ENCODE peak calls at places on chromosomes 7 and 10, in five cellular contexts. T is A549, V is endodermal cell, Q is right atrium auricular region, E is SJSA1. N is an unnamed sample.

GRCh38 chr10:69786791-69787190 is 14.9 kb upstream of the COL13A1 start:
- DNase-seq in T (peak; percentile 31), V (peak; percentile 67), Q (no peak), E (no peak), N (no peak)

GRCh38 chr10:75191821-75192568 is 18.6 kb upstream of the VDAC2 start:
- DNase-seq in V (no peak), E (peak; percentile 60), Q (peak; percentile 85), T (peak; percentile 97), N (no peak)

GRCh38 chr7:36281945-36282727 is 107.5 kb upstream of the ANLN start:
- DNase-seq in Q (no peak), V (peak; percentile 52), E (no peak), T (no peak), N (no peak)

GRCh38 chr10:80081026-80081425 is 2.6 kb downstream of the TMEM254 start:
- DNase-seq in E (no peak), Q (no peak), T (no peak), V (no peak), N (no peak)

GRCh38 chr10:78472542-78472890 is 438.9 kb downstream of the RPS24 start:
- DNase-seq in T (no peak), E (peak; percentile 30), V (no peak), Q (no peak), N (no peak)

GRCh38 chr10:92846-93245 is 42.4 kb upstream of the ZMYND11 start:
- DNase-seq in Q (no peak), E (no peak), T (no peak), V (no peak), N (no peak)

GRCh38 chr7:33753881-33754525 is 151.3 kb upstream of the BMPER start:
- DNase-seq in T (no peak), E (no peak), Q (no peak), V (no peak), N (no peak)

GRCh38 chr10:89245802-89246201 is 5.8 kb downstream of the LIPA start:
- DNase-seq in V (no peak), T (no peak), Q (no peak), E (no peak), N (no peak)

GRCh38 chr7:104973227-104973626 is 40.8 kb upstream of the KMT2E start:
- DNase-seq in E (no peak), V (no peak), Q (no peak), T (no peak), N (no peak)

GRCh38 chr7:130689683-130690082 is 3.3 kb upstream of the TSGA13 start:
- DNase-seq in Q (no peak), V (no peak), T (peak; percentile 2), E (no peak), N (no peak)

GRCh38 chr7:155141562-155141961 is 71.4 kb downstream of the HTR5A start:
- DNase-seq in V (peak; percentile 49), E (no peak), Q (no peak), T (no peak), N (no peak)

GRCh38 chr10:3095373-3096139 is 28.2 kb downstream of the PFKP start:
- DNase-seq in T (peak; percentile 98), V (no peak), Q (peak; percentile 76), E (peak; percentile 87), N (no peak)

GRCh38 chr10:101397140-101397539 is 43.2 kb downstream of the BTRC start:
- DNase-seq in Q (no peak), V (no peak), T (peak; percentile 62), E (no peak), N (no peak)

GRCh38 chr10:17644485-17644964 is 574 bp downstream of the STAM start:
- DNase-seq in Q (no peak), E (no peak), T (no peak), V (no peak), N (no peak)

GRCh38 chr10:5766189-5766588 is 47.0 kb downstream of the GDI2 start:
- DNase-seq in E (no peak), V (no peak), T (no peak), Q (no peak), N (no peak)

GRCh38 chr7:101747758-101748345 is 69.6 kb upstream of the CUX1 start:
- DNase-seq in V (no peak), T (no peak), Q (no peak), E (no peak), N (no peak)

GRCh38 chr7:50620418-50620817 is 55.2 kb upstream of the DDC start:
- DNase-seq in V (no peak), E (no peak), Q (no peak), T (no peak), N (no peak)

GRCh38 chr10:16063350-16063749 is 203.0 kb upstream of the MINDY3 start:
- DNase-seq in E (no peak), Q (no peak), T (no peak), V (no peak), N (no peak)

GRCh38 chr10:20443094-20443493 is 454.0 kb downstream of the NEBL start:
- DNase-seq in T (no peak), E (no peak), Q (no peak), V (no peak), N (no peak)

DNA sequence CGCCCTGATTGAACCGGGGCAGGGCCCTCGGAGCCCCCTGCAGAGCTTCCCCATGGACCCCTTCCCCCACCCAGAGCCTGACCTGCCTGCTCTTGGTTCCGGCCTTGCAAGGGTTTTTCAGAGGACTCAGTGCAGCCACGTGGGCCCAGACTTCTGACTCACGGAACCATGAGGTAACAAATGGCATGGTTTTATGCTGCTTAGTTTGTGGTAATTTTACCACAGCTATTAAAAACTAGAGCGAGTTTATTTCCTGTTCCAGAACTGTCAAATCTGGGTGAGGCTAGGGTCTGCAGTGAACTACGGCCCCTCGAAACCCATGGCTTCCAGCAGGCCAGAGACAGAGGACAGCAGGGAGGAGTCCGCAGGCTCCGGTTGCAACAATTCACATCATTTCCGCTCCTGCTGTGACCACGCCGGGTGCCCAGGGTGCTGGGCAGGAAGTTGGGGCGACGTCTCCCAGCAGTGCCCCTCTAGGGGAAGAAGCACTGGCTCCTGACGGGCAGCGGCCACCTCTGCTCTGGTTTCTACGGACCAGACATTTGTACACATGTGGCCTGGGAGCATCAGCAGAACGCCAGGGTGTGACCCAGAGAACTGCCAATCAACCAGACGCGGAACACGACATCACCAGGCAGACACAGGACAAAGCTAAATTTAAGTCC is 74.8 kb downstream of the ADARB2 start:
- DNase-seq in Q (no peak), T (no peak), E (no peak), V (no peak), N (no peak)
- H3K9me3 ChIP-seq in Q (no peaks in the 10 kb centered on the region), T (no peaks in the 10 kb centered on the region), E (no peaks in the 10 kb centered on the region), V (peaks cover 8% of the 10 kb centered on the region), N (no peaks in the 10 kb centered on the region)

DNA sequence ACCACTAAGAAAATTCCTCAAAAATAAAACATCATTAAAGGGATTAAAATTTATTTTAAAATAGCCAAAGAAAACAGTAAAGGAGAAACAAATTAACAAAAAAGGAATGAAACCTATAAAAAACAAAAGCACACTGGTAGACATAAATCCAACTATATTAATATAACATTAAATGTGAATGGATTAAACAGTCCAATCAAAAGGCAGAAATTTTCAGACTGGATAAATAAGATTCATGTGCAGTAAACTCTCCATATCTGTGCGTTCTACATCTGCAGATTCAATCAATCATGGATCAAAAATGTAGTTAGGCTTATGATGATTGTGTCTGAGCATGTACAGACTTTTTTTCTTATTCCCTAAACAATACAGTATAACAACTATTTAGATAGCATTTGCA is 42.6 kb downstream of the ZNF518A start:
- DNase-seq in Q (no peak), T (no peak), V (no peak), E (no peak), N (no peak)
- H3K9me3 ChIP-seq in Q (no peaks in the 10 kb centered on the region), T (peaks cover 40% of the 10 kb centered on the region), V (peaks cover 33% of the 10 kb centered on the region), E (peaks cover 7% of the 10 kb centered on the region), N (peaks cover 8% of the 10 kb centered on the region)

GRCh38 chr7:256981-257646 is 32.9 kb upstream of the FOXL3 start:
- DNase-seq in Q (no peak), V (no peak), T (no peak), E (no peak), N (no peak)

GRCh38 chr7:255038-255435 is 34.9 kb upstream of the FOXL3 start:
- DNase-seq in E (no peak), Q (no peak), T (no peak), V (no peak), N (no peak)

GRCh38 chr7:257647-257992 is 32.4 kb upstream of the FOXL3 start:
- DNase-seq in Q (no peak), V (no peak), T (no peak), E (no peak), N (no peak)

GRCh38 chr7:255721-256361 is 34.1 kb upstream of the FOXL3 start:
- DNase-seq in Q (no peak), E (no peak), T (no peak), V (no peak), N (no peak)

DNA sequence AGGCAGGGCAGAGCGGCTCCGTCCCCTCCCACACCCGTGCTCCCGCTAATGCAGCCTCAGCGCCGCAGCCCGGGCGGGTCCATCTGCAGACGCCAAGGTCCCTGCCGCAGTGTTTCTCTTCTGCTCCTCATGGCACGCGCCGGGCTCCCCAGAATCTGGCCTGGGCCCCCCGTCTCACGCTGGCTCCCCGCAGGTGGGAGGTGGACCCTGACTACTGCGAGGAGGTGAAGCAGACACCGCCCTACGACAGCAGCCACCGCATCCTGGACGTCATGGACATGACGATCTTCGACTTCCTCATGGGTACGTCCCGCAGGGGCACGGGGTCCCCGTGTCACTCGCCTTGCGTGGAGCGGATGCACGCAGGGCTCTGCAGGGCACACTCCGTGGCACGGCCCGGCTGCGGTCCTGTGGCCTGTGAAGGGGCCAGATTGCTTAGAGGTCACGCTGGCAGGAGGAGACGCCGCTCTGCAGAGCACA is 33.5 kb upstream of the FOXL3 start:
- DNase-seq in T (no peak), E (no peak), V (no peak), Q (no peak), N (no peak)
- H3K9me3 ChIP-seq in T (peaks cover 51% of the 10 kb centered on the region), E (peaks cover 29% of the 10 kb centered on the region), V (no peaks in the 10 kb centered on the region), Q (no peaks in the 10 kb centered on the region), N (no peaks in the 10 kb centered on the region)

GRCh38 chr7:150695654-150696053 is 10.1 kb downstream of the GIMAP2 start:
- DNase-seq in V (no peak), Q (no peak), E (no peak), T (no peak), N (no peak)
- H3K9me3 ChIP-seq in V (no peaks in the 10 kb centered on the region), Q (no peaks in the 10 kb centered on the region), E (no peaks in the 10 kb centered on the region), T (no peaks in the 10 kb centered on the region), N (peaks cover 11% of the 10 kb centered on the region)

DNA sequence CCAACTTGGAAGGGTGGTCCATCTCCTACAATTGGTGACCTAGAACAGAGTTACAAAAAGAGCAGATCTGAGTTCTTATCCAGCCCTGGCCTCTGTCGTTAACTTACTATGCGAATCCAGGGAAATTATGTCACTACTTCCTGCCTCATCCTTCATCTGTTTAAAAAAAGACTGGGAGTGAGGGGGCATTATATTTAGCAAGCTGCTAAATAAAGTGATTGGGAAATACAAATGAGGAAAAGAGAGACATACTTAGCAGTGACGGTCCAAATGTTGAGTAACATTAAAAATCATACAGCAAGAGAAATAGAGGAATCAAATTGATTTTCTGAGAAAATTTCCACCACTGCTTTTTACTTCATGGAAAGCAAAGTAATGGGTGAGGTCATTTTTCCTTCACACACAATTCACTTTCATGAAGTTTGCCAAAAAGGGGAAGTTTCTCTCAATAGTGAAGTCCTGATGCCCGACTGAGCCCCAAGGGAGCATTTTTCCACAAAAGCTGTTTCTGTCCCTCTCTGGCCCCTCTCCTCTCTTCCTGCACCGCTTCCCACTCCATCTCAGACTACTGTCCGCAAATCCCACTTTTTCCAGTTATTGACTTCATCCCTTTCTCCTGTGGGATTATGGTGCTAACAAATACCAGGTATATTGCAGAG is 61.9 kb upstream of the ADO start:
- DNase-seq in E (no peak), T (no peak), V (no peak), Q (no peak), N (no peak)
- H3K9me3 ChIP-seq in E (no peaks in the 10 kb centered on the region), T (no peaks in the 10 kb centered on the region), V (no peaks in the 10 kb centered on the region), Q (no peaks in the 10 kb centered on the region), N (no peaks in the 10 kb centered on the region)